ENCODE peak calls at places on chromosomes 2 and 18, in eight cellular contexts. U is ovary, A is prostate gland, G is astrocyte, O is OCI-LY7, F is pancreas, T is MM.1S, V is astrocyte of the spinal cord. I is an unnamed sample.

GRCh38 chr2:190947139-190947538 is 66.5 kb downstream of the GLS start:
- DNase-seq in G (peak), O (no peak), U (no peak), V (peak), T (no peak), F (no peak), A (no peak), I (no peak)

GRCh38 chr18:75438891-75439290 is 11.4 kb upstream of the SMIM21 start:
- DNase-seq in A (no peak), F (no peak), V (no peak), O (no peak), U (no peak), G (peak), T (no peak), I (peak)

GRCh38 chr2:168254158-168254935 is 7.0 kb upstream of the STK39 start:
- DNase-seq in G (no peak), O (no peak), A (no peak), V (no peak), U (no peak), F (no peak), T (no peak), I (no peak)

GRCh38 chr2:222670191-222671038 is 1.0 kb upstream of the MOGAT1 start:
- DNase-seq in F (no peak), G (no peak), O (no peak), V (no peak), T (no peak), U (no peak), A (no peak), I (no peak)

GRCh38 chr2:142415461-142415860 is 284.6 kb upstream of the LRP1B start:
- DNase-seq in F (no peak), T (no peak), O (no peak), U (no peak), V (no peak), A (no peak), G (no peak), I (no peak)

GRCh38 chr2:164954954-164955701 is at the start of gene SLC38A11:
- DNase-seq in T (no peak), O (no peak), F (peak), U (peak), G (no peak), A (peak), V (no peak), I (no peak)

GRCh38 chr18:25832008-25832604 is 258.3 kb downstream of the SS18 start:
- DNase-seq in O (peak), U (peak), F (peak), T (peak), V (peak), G (peak), A (no peak), I (peak)

GRCh38 chr2:175203621-175204496 is 22.3 kb upstream of the ATP5MC3 start:
- DNase-seq in F (peak), O (peak), U (no peak), V (peak), T (peak), A (peak), G (peak), I (no peak)

GRCh38 chr18:22370414-22370813 is 47.3 kb downstream of the CTAGE1 start:
- DNase-seq in G (no peak), O (no peak), T (no peak), U (no peak), A (no peak), F (no peak), V (no peak), I (no peak)

GRCh38 chr2:191835539-191836350 is 11.1 kb downstream of the CAVIN2 start:
- DNase-seq in F (no peak), T (no peak), V (peak), A (no peak), U (no peak), G (peak), O (no peak), I (no peak)

GRCh38 chr2:175036582-175037018 is 31.4 kb upstream of the CHN1 start:
- DNase-seq in V (peak), U (no peak), T (peak), G (peak), A (no peak), O (peak), F (no peak), I (no peak)

GRCh38 chr2:184830531-184830930 is 232.2 kb downstream of the ZNF804A start:
- DNase-seq in A (no peak), F (no peak), T (no peak), G (no peak), U (no peak), O (no peak), V (no peak), I (no peak)

GRCh38 chr18:40938615-40939014 is 1016.4 kb upstream of the PIK3C3 start:
- DNase-seq in O (no peak), F (no peak), A (no peak), V (no peak), U (no peak), G (no peak), T (no peak), I (no peak)

GRCh38 chr18:4797286-4797685 is 342.2 kb upstream of the DLGAP1 start:
- DNase-seq in F (no peak), T (no peak), V (no peak), U (no peak), A (no peak), G (no peak), O (no peak), I (no peak)

GRCh38 chr2:20600756-20601325 is 50.1 kb downstream of the HS1BP3 start:
- DNase-seq in T (no peak), V (peak), A (no peak), G (no peak), O (no peak), U (no peak), F (no peak), I (no peak)

GRCh38 chr2:226487573-226487972 is 312.0 kb downstream of the IRS1 start:
- DNase-seq in T (no peak), F (no peak), A (no peak), V (no peak), U (no peak), G (peak), O (no peak), I (no peak)

GRCh38 chr2:207765960-207766582 is 3.6 kb downstream of the FZD5 start:
- DNase-seq in T (no peak), O (no peak), F (no peak), V (no peak), U (no peak), A (no peak), G (no peak), I (no peak)

GRCh38 chr18:24027156-24027555 is 12.6 kb downstream of the TTC39C start:
- DNase-seq in U (peak), A (peak), G (peak), O (no peak), T (no peak), F (no peak), V (peak), I (peak)

GRCh38 chr2:71926860-71927756 is 220.6 kb downstream of the CYP26B1 start:
- DNase-seq in F (no peak), T (no peak), A (no peak), O (no peak), V (no peak), U (no peak), G (no peak), I (no peak)

GRCh38 chr2:19643117-19643518 is 258.7 kb downstream of the TTC32 start:
- DNase-seq in U (no peak), V (no peak), O (no peak), F (no peak), T (peak), A (no peak), G (no peak), I (no peak)

GRCh38 chr18:79519751-79520472 is 124.2 kb downstream of the NFATC1 start:
- DNase-seq in G (peak), T (no peak), U (peak), A (no peak), F (peak), O (peak), V (no peak), I (no peak)

GRCh38 chr2:217429981-217430500 is 570.2 kb upstream of the TNP1 start:
- DNase-seq in F (no peak), O (no peak), U (no peak), V (no peak), G (peak), T (no peak), A (no peak), I (no peak)

GRCh38 chr18:11309172-11309571 is 159.8 kb upstream of the PIEZO2 start:
- DNase-seq in F (no peak), V (no peak), O (peak), A (no peak), G (no peak), T (peak), U (no peak), I (no peak)

GRCh38 chr2:113169002-113169530 is 4.7 kb upstream of the PSD4 start:
- DNase-seq in G (no peak), O (no peak), T (no peak), U (no peak), F (no peak), A (no peak), V (no peak), I (no peak)

GRCh38 chr2:109279243-109279860 is 150.3 kb downstream of the SH3RF3 start:
- DNase-seq in V (no peak), A (no peak), F (no peak), O (no peak), T (no peak), G (peak), U (no peak), I (peak)

GRCh38 chr2:115739574-115739973 is 1297.1 kb downstream of the DPP10 start:
- DNase-seq in F (no peak), G (no peak), U (no peak), A (no peak), T (no peak), V (no peak), O (peak), I (no peak)

GRCh38 chr18:31270578-31270977 is 47.4 kb upstream of the DSG1 start:
- DNase-seq in U (no peak), A (no peak), G (no peak), V (no peak), O (no peak), T (no peak), F (no peak), I (no peak)

GRCh38 chr18:47999801-48000248 is 69.4 kb upstream of the SMAD2 start:
- DNase-seq in F (no peak), A (no peak), U (no peak), V (no peak), T (no peak), O (no peak), G (no peak), I (no peak)

GRCh38 chr18:34932363-34932762 is 108.8 kb upstream of the MAPRE2 start:
- DNase-seq in F (no peak), A (no peak), V (no peak), U (no peak), G (no peak), O (no peak), T (no peak), I (no peak)

GRCh38 chr2:37800176-37800835 is 124.8 kb upstream of the RMDN2 start:
- DNase-seq in O (no peak), G (peak), F (no peak), T (no peak), A (no peak), U (no peak), V (no peak), I (no peak)

GRCh38 chr18:79853303-79853992 is 55.7 kb downstream of the KCNG2 start:
- DNase-seq in G (no peak), U (no peak), O (no peak), T (no peak), A (no peak), V (no peak), F (no peak), I (no peak)

GRCh38 chr2:223692227-223692947 is 90.2 kb upstream of the SCG2 start:
- DNase-seq in O (peak), F (no peak), V (peak), U (no peak), T (no peak), A (no peak), G (peak), I (no peak)

DNA sequence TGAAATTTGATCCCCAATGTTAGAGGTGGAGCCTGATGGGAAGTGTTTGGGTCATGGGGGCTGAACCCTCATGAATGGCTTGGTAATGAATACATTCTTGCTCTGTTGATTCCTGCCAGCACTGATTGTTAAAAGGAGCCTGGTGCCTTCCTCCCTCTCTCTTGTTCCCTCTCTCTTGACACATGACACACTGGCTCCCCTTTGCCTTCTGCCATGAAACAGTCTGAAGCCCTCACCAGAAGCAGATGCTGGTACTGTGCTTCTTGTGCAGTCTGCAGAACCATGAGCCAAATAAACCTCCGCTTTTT is 30.6 kb upstream of the EPC2 start:
- DNase-seq in G (peak), O (no peak), T (no peak), V (no peak), A (no peak), F (no peak), U (no peak), I (no peak)
- H3K4me3 ChIP-seq in G (no peak), O (no peak), T (no peak), V (no peak), A (no peak), F (no peak), U (no peak), I (no peak)

DNA sequence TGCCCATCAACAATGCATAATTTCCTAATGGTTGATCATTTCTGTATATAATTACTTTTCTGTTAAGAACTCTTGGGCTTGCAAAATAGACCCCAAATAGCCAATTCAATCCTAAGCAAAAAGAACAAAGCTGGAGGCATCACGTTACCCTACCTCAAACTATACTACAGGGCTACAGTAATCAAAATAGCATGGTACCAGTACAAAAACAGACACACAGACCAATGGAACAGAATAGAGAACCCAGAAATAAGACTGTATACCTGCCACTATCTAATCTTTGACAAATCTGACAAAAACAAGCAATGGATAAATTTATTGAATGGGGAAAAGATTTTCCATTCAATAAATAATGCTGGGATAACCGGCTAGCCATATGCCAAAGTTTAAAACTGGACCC is 78.8 kb downstream of the NR4A2 start:
- DNase-seq in V (no peak), O (no peak), F (no peak), G (no peak), A (no peak), T (no peak), U (no peak), I (no peak)
- H3K4me3 ChIP-seq in V (peak), O (no peak), F (no peak), G (no peak), A (no peak), T (no peak), U (no peak), I (no peak)

DNA sequence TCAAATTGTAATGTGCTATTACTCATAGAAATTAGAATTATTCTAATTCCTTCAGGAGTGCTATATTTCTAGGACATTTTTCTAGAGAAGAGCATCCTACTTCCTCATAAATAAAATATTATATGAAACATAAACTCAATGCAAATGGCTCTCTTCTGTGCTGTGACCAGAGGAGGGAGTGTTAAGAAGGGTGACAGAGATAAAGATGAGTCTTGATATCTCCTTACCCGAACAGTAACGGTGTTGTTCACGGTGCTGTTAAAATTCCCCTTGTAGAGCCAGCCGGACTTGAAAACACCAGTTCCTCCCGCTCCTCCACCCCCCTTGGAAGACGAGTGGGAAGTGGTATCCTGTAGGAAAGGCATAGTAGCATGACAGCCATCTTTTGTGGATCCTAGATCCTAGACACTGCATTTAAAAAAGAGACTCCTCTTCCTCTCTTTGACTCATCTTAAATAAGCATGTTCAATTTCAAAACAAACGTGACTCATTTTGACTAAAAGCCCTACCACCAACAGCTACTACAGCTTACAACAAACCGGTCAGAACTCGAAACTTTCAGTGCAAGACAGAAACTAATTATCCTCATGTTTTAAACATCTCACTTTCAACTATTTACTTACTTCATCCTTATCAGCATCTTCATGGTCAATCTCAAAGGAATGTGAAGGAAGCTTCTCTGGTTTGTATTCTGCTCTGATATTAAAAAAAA is 156.3 kb downstream of the DOCK10 start:
- DNase-seq in A (no peak), F (no peak), G (peak), O (no peak), V (peak), T (no peak), U (no peak), I (peak)
- H3K4me3 ChIP-seq in A (no peak), F (no peak), G (no peak), O (no peak), V (no peak), T (no peak), U (no peak), I (no peak)

DNA sequence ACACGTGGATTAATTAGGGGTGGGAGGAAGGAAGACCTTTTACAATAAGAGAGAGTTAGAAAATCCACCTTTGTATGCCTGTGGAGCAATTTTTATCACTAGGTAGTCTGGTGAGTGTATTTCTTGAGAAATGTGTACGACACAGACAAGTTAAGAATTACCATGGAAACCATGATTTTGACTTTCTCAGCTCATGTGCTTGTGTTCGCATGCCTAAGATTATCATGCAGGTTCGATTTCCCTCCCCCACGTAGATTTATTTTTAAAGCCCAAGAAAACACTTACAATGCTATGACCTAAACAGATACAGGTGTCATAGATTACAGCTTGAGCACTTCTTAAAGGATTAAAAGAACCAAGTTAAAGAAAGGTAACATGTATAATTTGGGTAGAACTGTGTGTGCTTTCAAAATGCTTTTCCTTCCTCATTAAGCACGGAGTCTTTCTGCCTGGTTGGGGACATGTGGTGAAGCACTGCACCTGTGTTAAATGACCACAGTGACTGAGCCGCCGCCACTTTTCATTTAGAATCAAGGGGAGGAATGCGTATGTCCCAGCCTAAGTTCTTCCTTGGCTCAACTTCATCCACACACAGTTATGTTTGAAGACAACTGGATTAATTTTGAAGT is 16.6 kb downstream of the SERTAD2 start:
- DNase-seq in F (no peak), U (no peak), G (no peak), O (peak), V (no peak), T (peak), A (no peak), I (no peak)
- H3K4me3 ChIP-seq in F (no peak), U (no peak), G (no peak), O (peak), V (no peak), T (peak), A (no peak), I (no peak)

GRCh38 chr18:59013744-59014143 is 125.9 kb upstream of the SEC11C start:
- DNase-seq in F (no peak), V (no peak), G (no peak), U (no peak), O (no peak), A (no peak), T (no peak), I (no peak)
- H3K4me3 ChIP-seq in F (no peak), V (no peak), G (no peak), U (no peak), O (no peak), A (no peak), T (no peak), I (no peak)

I was measured in skeletal muscle cell.